ENCODE peak calls at places on chromosome 5, in four cellular contexts. N, V, G and K are unnamed samples.

GRCh38 chr5:143543358-143544255 is 140.1 kb upstream of the NR3C1 start:
- DNase-seq in V (no peak), N (peak), G (no peak), K (no peak)

GRCh38 chr5:56516936-56517521 is 283.9 kb upstream of the ANKRD55 start:
- DNase-seq in G (no peak), V (peak), N (peak), K (no peak)

GRCh38 chr5:81773148-81773547 is 22.3 kb upstream of the SSBP2 start:
- DNase-seq in V (no peak), G (no peak), N (no peak), K (no peak)

GRCh38 chr5:169450464-169450863 is 133.1 kb upstream of the SPDL1 start:
- DNase-seq in N (peak), G (no peak), V (no peak), K (no peak)

GRCh38 chr5:172932313-172933017 is 26.8 kb upstream of the RPL26L1 start:
- DNase-seq in V (peak), N (peak), G (peak), K (peak)

GRCh38 chr5:124661317-124662141 is 84.9 kb downstream of the ZNF608 start:
- DNase-seq in V (no peak), N (peak), G (no peak), K (peak)

GRCh38 chr5:140420226-140420570 is 18.6 kb downstream of the ANKHD1 start:
- DNase-seq in V (no peak), G (no peak), N (no peak), K (no peak)

GRCh38 chr5:103582364-103582763 is 19.8 kb upstream of the NUDT12 start:
- DNase-seq in N (peak), V (no peak), G (no peak), K (no peak)

GRCh38 chr5:59684388-59685003 is 209.0 kb downstream of the PDE4D start:
- DNase-seq in N (no peak), V (no peak), G (no peak), K (no peak)

GRCh38 chr5:84381501-84382362 is 2.9 kb downstream of the EDIL3 start:
- DNase-seq in G (no peak), V (no peak), N (peak), K (no peak)

GRCh38 chr5:147055850-147056523 is 177.4 kb upstream of the PPP2R2B start:
- DNase-seq in V (no peak), G (no peak), N (no peak), K (no peak)

GRCh38 chr5:60597570-60597969 is 102.4 kb downstream of the DEPDC1B start:
- DNase-seq in G (no peak), V (no peak), N (no peak), K (no peak)